ENCODE peak calls at places on chromosomes 5 and 9, in seven cellular contexts. One of them, this sample, is unnamed.

GRCh38 chr9:38737246-38737645 is 17.3 kb upstream of the FAM240B start:
- DNase-seq in Calu3: no peak
- DNase-seq in dorsolateral prefrontal cortex: no peak
- DNase-seq in fibroblast of mammary gland: no peak
- DNase-seq in brain microvascular endothelial cell: no peak
- DNase-seq in adrenal gland: no peak
- DNase-seq in OCI-LY7: no peak
- DNase-seq in this sample: no peak

GRCh38 chr5:43193952-43194321 is 1.9 kb downstream of the NIM1K start:
- DNase-seq in brain microvascular endothelial cell: no peak
- DNase-seq in adrenal gland: no peak
- DNase-seq in OCI-LY7: no peak
- DNase-seq in fibroblast of mammary gland: no peak
- DNase-seq in dorsolateral prefrontal cortex: no peak
- DNase-seq in Calu3: no peak
- DNase-seq in this sample: no peak

GRCh38 chr9:134657666-134658377 is 16.2 kb downstream of the COL5A1 start:
- DNase-seq in dorsolateral prefrontal cortex: no peak
- DNase-seq in OCI-LY7: no peak
- DNase-seq in adrenal gland: no peak
- DNase-seq in fibroblast of mammary gland: no peak
- DNase-seq in brain microvascular endothelial cell: no peak
- DNase-seq in Calu3: no peak
- DNase-seq in this sample: no peak

GRCh38 chr5:60830581-60831127 is 13.4 kb downstream of the ELOVL7 start:
- DNase-seq in brain microvascular endothelial cell: no peak
- DNase-seq in adrenal gland: no peak
- DNase-seq in OCI-LY7: no peak
- DNase-seq in Calu3: no peak
- DNase-seq in fibroblast of mammary gland: no peak
- DNase-seq in dorsolateral prefrontal cortex: no peak
- DNase-seq in this sample: no peak

GRCh38 chr5:11797132-11797531 is 107.1 kb downstream of the CTNND2 start:
- DNase-seq in Calu3: peak; percentile 55
- DNase-seq in brain microvascular endothelial cell: no peak
- DNase-seq in dorsolateral prefrontal cortex: no peak
- DNase-seq in adrenal gland: no peak
- DNase-seq in fibroblast of mammary gland: no peak
- DNase-seq in OCI-LY7: no peak
- DNase-seq in this sample: no peak

GRCh38 chr9:126615251-126615790 is 1.6 kb downstream of the LMX1B start:
- DNase-seq in fibroblast of mammary gland: no peak
- DNase-seq in OCI-LY7: no peak
- DNase-seq in Calu3: no peak
- DNase-seq in adrenal gland: no peak
- DNase-seq in brain microvascular endothelial cell: no peak
- DNase-seq in dorsolateral prefrontal cortex: no peak
- DNase-seq in this sample: no peak

GRCh38 chr5:168350315-168350714 is 58.9 kb downstream of the WWC1 start:
- DNase-seq in dorsolateral prefrontal cortex: no peak
- DNase-seq in Calu3: no peak
- DNase-seq in adrenal gland: no peak
- DNase-seq in brain microvascular endothelial cell: no peak
- DNase-seq in OCI-LY7: no peak
- DNase-seq in fibroblast of mammary gland: no peak
- DNase-seq in this sample: no peak

GRCh38 chr9:124291801-124292396 is 34.1 kb downstream of the NEK6 start:
- DNase-seq in brain microvascular endothelial cell: no peak
- DNase-seq in adrenal gland: no peak
- DNase-seq in dorsolateral prefrontal cortex: no peak
- DNase-seq in fibroblast of mammary gland: no peak
- DNase-seq in Calu3: no peak
- DNase-seq in OCI-LY7: peak; percentile 25
- DNase-seq in this sample: no peak

GRCh38 chr5:122653087-122654017 is 121.5 kb upstream of the SNX2 start:
- DNase-seq in dorsolateral prefrontal cortex: no peak
- DNase-seq in OCI-LY7: no peak
- DNase-seq in fibroblast of mammary gland: peak; percentile 12
- DNase-seq in Calu3: no peak
- DNase-seq in adrenal gland: no peak
- DNase-seq in brain microvascular endothelial cell: peak; percentile 85
- DNase-seq in this sample: no peak

GRCh38 chr5:10564838-10565784 is 1.2 kb downstream of the ANKRD33B start:
- DNase-seq in dorsolateral prefrontal cortex: no peak
- DNase-seq in OCI-LY7: peak; percentile 37
- DNase-seq in fibroblast of mammary gland: no peak
- DNase-seq in brain microvascular endothelial cell: no peak
- DNase-seq in adrenal gland: no peak
- DNase-seq in Calu3: no peak
- DNase-seq in this sample: no peak

GRCh38 chr5:56717253-56717987 is 97.9 kb upstream of the MAP3K1 start:
- DNase-seq in Calu3: no peak
- DNase-seq in brain microvascular endothelial cell: no peak
- DNase-seq in OCI-LY7: no peak
- DNase-seq in dorsolateral prefrontal cortex: no peak
- DNase-seq in adrenal gland: peak; percentile 18
- DNase-seq in fibroblast of mammary gland: no peak
- DNase-seq in this sample: no peak

GRCh38 chr9:81490605-81491331 is 198.6 kb downstream of the TLE1 start:
- DNase-seq in adrenal gland: no peak
- DNase-seq in dorsolateral prefrontal cortex: no peak
- DNase-seq in Calu3: no peak
- DNase-seq in fibroblast of mammary gland: peak; percentile 86
- DNase-seq in OCI-LY7: no peak
- DNase-seq in brain microvascular endothelial cell: peak; percentile 47
- DNase-seq in this sample: peak; percentile 24

GRCh38 chr5:73625905-73626811 is at the start of gene ARHGEF28:
- DNase-seq in OCI-LY7: no peak
- DNase-seq in dorsolateral prefrontal cortex: peak; percentile 27
- DNase-seq in brain microvascular endothelial cell: no peak
- DNase-seq in fibroblast of mammary gland: peak; percentile 38
- DNase-seq in Calu3: peak; percentile 90
- DNase-seq in adrenal gland: peak; percentile 85
- DNase-seq in this sample: peak; percentile 29

GRCh38 chr5:373710-374602 is 52.4 kb downstream of the AHRR start:
- DNase-seq in OCI-LY7: no peak
- DNase-seq in dorsolateral prefrontal cortex: no peak
- DNase-seq in Calu3: peak; percentile 71
- DNase-seq in brain microvascular endothelial cell: no peak
- DNase-seq in fibroblast of mammary gland: peak; percentile 55
- DNase-seq in adrenal gland: peak; percentile 32
- DNase-seq in this sample: peak; percentile 43

GRCh38 chr5:145847499-145848497 is 12.7 kb upstream of the PRELID2 start:
- DNase-seq in brain microvascular endothelial cell: peak; percentile 80
- DNase-seq in Calu3: no peak
- DNase-seq in adrenal gland: no peak
- DNase-seq in fibroblast of mammary gland: peak; percentile 93
- DNase-seq in OCI-LY7: no peak
- DNase-seq in dorsolateral prefrontal cortex: no peak
- DNase-seq in this sample: peak; percentile 88

GRCh38 chr5:77211013-77211690 is 672 bp downstream of the PDE8B start:
- DNase-seq in Calu3: peak; percentile 18
- DNase-seq in brain microvascular endothelial cell: no peak
- DNase-seq in fibroblast of mammary gland: no peak
- DNase-seq in adrenal gland: no peak
- DNase-seq in dorsolateral prefrontal cortex: no peak
- DNase-seq in OCI-LY7: no peak
- DNase-seq in this sample: no peak

GRCh38 chr5:109191153-109191558 is 218.6 kb downstream of the PJA2 start:
- DNase-seq in adrenal gland: peak; percentile 84
- DNase-seq in dorsolateral prefrontal cortex: no peak
- DNase-seq in fibroblast of mammary gland: peak; percentile 75
- DNase-seq in brain microvascular endothelial cell: peak; percentile 74
- DNase-seq in Calu3: peak; percentile 20
- DNase-seq in OCI-LY7: no peak
- DNase-seq in this sample: peak; percentile 15

GRCh38 chr5:78482948-78483347 is 122.5 kb downstream of the SCAMP1 start:
- DNase-seq in dorsolateral prefrontal cortex: no peak
- DNase-seq in fibroblast of mammary gland: no peak
- DNase-seq in adrenal gland: no peak
- DNase-seq in brain microvascular endothelial cell: no peak
- DNase-seq in OCI-LY7: no peak
- DNase-seq in Calu3: no peak
- DNase-seq in this sample: no peak

GRCh38 chr5:61256474-61256873 is 75.6 kb upstream of the ZSWIM6 start:
- DNase-seq in dorsolateral prefrontal cortex: no peak
- DNase-seq in fibroblast of mammary gland: peak; percentile 36
- DNase-seq in brain microvascular endothelial cell: no peak
- DNase-seq in adrenal gland: peak; percentile 59
- DNase-seq in Calu3: peak; percentile 42
- DNase-seq in OCI-LY7: no peak
- DNase-seq in this sample: no peak

GRCh38 chr5:149474198-149474597 is 77.0 kb downstream of the CSNK1A1 start:
- DNase-seq in OCI-LY7: no peak
- DNase-seq in fibroblast of mammary gland: peak; percentile 40
- DNase-seq in Calu3: peak; percentile 79
- DNase-seq in adrenal gland: no peak
- DNase-seq in dorsolateral prefrontal cortex: no peak
- DNase-seq in brain microvascular endothelial cell: no peak
- DNase-seq in this sample: no peak

GRCh38 chr5:149063017-149063687 is at the start of gene SH3TC2:
- DNase-seq in brain microvascular endothelial cell: peak; percentile 49
- DNase-seq in fibroblast of mammary gland: no peak
- DNase-seq in Calu3: peak; percentile 90
- DNase-seq in dorsolateral prefrontal cortex: peak; percentile 77
- DNase-seq in adrenal gland: no peak
- DNase-seq in OCI-LY7: no peak
- DNase-seq in this sample: peak; percentile 78

GRCh38 chr5:147565524-147565923 is 55.7 kb upstream of the DPYSL3 start:
- DNase-seq in adrenal gland: no peak
- DNase-seq in OCI-LY7: no peak
- DNase-seq in brain microvascular endothelial cell: peak; percentile 65
- DNase-seq in fibroblast of mammary gland: peak; percentile 80
- DNase-seq in dorsolateral prefrontal cortex: no peak
- DNase-seq in Calu3: no peak
- DNase-seq in this sample: peak; percentile 51

GRCh38 chr5:96807099-96807654 is 568 bp downstream of the ERAP1 start:
- DNase-seq in dorsolateral prefrontal cortex: peak; percentile 67
- DNase-seq in brain microvascular endothelial cell: peak; percentile 35
- DNase-seq in Calu3: peak; percentile 86
- DNase-seq in adrenal gland: peak; percentile 84
- DNase-seq in OCI-LY7: peak; percentile 55
- DNase-seq in fibroblast of mammary gland: peak; percentile 54
- DNase-seq in this sample: peak; percentile 41

GRCh38 chr9:137970098-137970497 is 92.5 kb downstream of the CACNA1B start:
- DNase-seq in adrenal gland: no peak
- DNase-seq in OCI-LY7: no peak
- DNase-seq in dorsolateral prefrontal cortex: no peak
- DNase-seq in Calu3: no peak
- DNase-seq in brain microvascular endothelial cell: no peak
- DNase-seq in fibroblast of mammary gland: no peak
- DNase-seq in this sample: no peak
- TF ChIP-seq CTCF in adrenal gland: no peak
- TF ChIP-seq CTCF in OCI-LY7: no peak
- TF ChIP-seq CTCF in dorsolateral prefrontal cortex: no peak
- TF ChIP-seq CTCF in Calu3: no peak
- TF ChIP-seq CTCF in brain microvascular endothelial cell: no peak
- TF ChIP-seq CTCF in fibroblast of mammary gland: no peak
- TF ChIP-seq CTCF in this sample: no peak

GRCh38 chr9:27340876-27341540 is 44.1 kb upstream of the EQTN start:
- DNase-seq in adrenal gland: no peak
- DNase-seq in fibroblast of mammary gland: no peak
- DNase-seq in OCI-LY7: no peak
- DNase-seq in brain microvascular endothelial cell: no peak
- DNase-seq in Calu3: no peak
- DNase-seq in dorsolateral prefrontal cortex: no peak
- DNase-seq in this sample: no peak

GRCh38 chr9:27341545-27342294 is 44.8 kb upstream of the EQTN start:
- DNase-seq in Calu3: no peak
- DNase-seq in OCI-LY7: no peak
- DNase-seq in dorsolateral prefrontal cortex: no peak
- DNase-seq in brain microvascular endothelial cell: no peak
- DNase-seq in fibroblast of mammary gland: no peak
- DNase-seq in adrenal gland: no peak
- DNase-seq in this sample: no peak

GRCh38 chr9:27348785-27349489 is 52.0 kb upstream of the EQTN start:
- DNase-seq in adrenal gland: no peak
- DNase-seq in brain microvascular endothelial cell: no peak
- DNase-seq in Calu3: no peak
- DNase-seq in OCI-LY7: no peak
- DNase-seq in dorsolateral prefrontal cortex: no peak
- DNase-seq in fibroblast of mammary gland: no peak
- DNase-seq in this sample: no peak

GRCh38 chr9:27347889-27348288 is 50.9 kb upstream of the EQTN start:
- DNase-seq in dorsolateral prefrontal cortex: no peak
- DNase-seq in Calu3: no peak
- DNase-seq in brain microvascular endothelial cell: no peak
- DNase-seq in fibroblast of mammary gland: no peak
- DNase-seq in OCI-LY7: no peak
- DNase-seq in adrenal gland: no peak
- DNase-seq in this sample: no peak

GRCh38 chr9:27344776-27345175 is 47.8 kb upstream of the EQTN start:
- DNase-seq in Calu3: no peak
- DNase-seq in dorsolateral prefrontal cortex: no peak
- DNase-seq in adrenal gland: no peak
- DNase-seq in brain microvascular endothelial cell: no peak
- DNase-seq in OCI-LY7: no peak
- DNase-seq in fibroblast of mammary gland: no peak
- DNase-seq in this sample: no peak
- TF ChIP-seq CTCF in Calu3: no peak
- TF ChIP-seq CTCF in dorsolateral prefrontal cortex: no peak
- TF ChIP-seq CTCF in adrenal gland: no peak
- TF ChIP-seq CTCF in brain microvascular endothelial cell: no peak
- TF ChIP-seq CTCF in OCI-LY7: no peak
- TF ChIP-seq CTCF in fibroblast of mammary gland: no peak
- TF ChIP-seq CTCF in this sample: no peak

DNA sequence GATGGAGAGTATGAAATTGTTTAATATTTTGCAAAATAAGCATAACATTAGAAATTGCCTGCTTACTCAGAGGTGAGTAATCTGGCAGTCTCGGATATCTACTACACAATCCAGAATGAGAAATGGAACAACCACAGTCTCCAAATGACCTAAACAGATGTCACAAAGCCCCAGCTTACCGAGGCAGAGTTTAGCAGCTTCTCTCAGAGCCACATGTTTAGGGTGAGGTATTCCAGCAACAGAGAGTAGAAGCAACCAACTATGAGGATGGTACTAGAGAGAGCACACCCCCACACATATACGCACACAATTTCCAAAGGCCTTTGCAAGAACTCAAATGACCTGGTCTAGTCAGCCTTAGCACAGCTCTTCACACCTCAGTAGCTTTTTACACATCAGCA is 122.7 kb upstream of the LPAR1 start:
- DNase-seq in Calu3: no peak
- DNase-seq in adrenal gland: no peak
- DNase-seq in OCI-LY7: no peak
- DNase-seq in fibroblast of mammary gland: peak; percentile 97
- DNase-seq in dorsolateral prefrontal cortex: no peak
- DNase-seq in brain microvascular endothelial cell: peak; percentile 69
- DNase-seq in this sample: peak; percentile 65
- TF ChIP-seq CTCF in Calu3: no peak
- TF ChIP-seq CTCF in adrenal gland: no peak
- TF ChIP-seq CTCF in OCI-LY7: no peak
- TF ChIP-seq CTCF in fibroblast of mammary gland: no peak
- TF ChIP-seq CTCF in dorsolateral prefrontal cortex: no peak
- TF ChIP-seq CTCF in brain microvascular endothelial cell: no peak
- TF ChIP-seq CTCF in this sample: no peak

DNA sequence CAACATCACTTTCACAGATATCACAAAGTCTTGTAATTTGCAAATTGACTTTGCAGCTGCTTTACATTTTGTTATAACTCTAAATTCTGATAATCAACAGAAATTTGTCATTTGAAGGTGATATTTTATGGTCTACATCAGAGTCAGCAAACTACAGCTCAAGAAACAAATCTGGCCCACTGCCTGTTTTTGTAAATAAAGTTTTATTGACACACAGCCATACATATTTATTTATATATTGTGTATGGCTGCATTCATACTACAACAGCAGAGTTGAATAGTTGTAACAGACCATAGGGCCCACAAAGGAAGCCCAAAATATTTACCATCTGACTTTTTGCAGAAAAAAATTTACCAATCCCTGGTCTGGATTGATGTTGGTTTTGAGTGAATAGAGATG is 87.0 kb upstream of the GRIA1 start:
- DNase-seq in OCI-LY7: no peak
- DNase-seq in dorsolateral prefrontal cortex: no peak
- DNase-seq in Calu3: no peak
- DNase-seq in fibroblast of mammary gland: no peak
- DNase-seq in adrenal gland: no peak
- DNase-seq in brain microvascular endothelial cell: no peak
- DNase-seq in this sample: no peak
- TF ChIP-seq CTCF in OCI-LY7: no peak
- TF ChIP-seq CTCF in dorsolateral prefrontal cortex: no peak
- TF ChIP-seq CTCF in Calu3: no peak
- TF ChIP-seq CTCF in fibroblast of mammary gland: no peak
- TF ChIP-seq CTCF in adrenal gland: no peak
- TF ChIP-seq CTCF in brain microvascular endothelial cell: no peak
- TF ChIP-seq CTCF in this sample: no peak